ENCODE peak calls at places on chromosomes 6 and 20, in four cellular contexts. D, A, C and M are unnamed samples.

GRCh38 chr20:51429144-51429482 is 113.4 kb downstream of the NFATC2 start:
- DNase-seq in D (no peak), A (no peak), C (no peak), M (no peak)

GRCh38 chr6:112912351-112913101 is 565.4 kb downstream of the RFPL4B start:
- DNase-seq in D (no peak), A (no peak), C (no peak), M (no peak)

GRCh38 chr6:82959385-82959941 is 106.2 kb downstream of the UBE3D start:
- DNase-seq in D (no peak), A (no peak), C (no peak), M (no peak)

GRCh38 chr6:125966569-125966968 is 10.0 kb downstream of the HINT3 start:
- DNase-seq in D (no peak), A (no peak), C (no peak), M (no peak)

GRCh38 chr6:115969207-115969929 is 91.3 kb downstream of the FRK start:
- DNase-seq in D (no peak), A (no peak), C (peak), M (no peak)

GRCh38 chr6:20433929-20434328 is 32.2 kb downstream of the E2F3 start:
- DNase-seq in D (no peak), A (no peak), C (no peak), M (no peak)

GRCh38 chr6:105748737-105749161 is 337.4 kb upstream of the PRDM1 start:
- DNase-seq in D (no peak), A (no peak), C (no peak), M (no peak)

GRCh38 chr6:119129148-119129967 is 50.9 kb upstream of the FAM184A start:
- DNase-seq in D (no peak), A (no peak), C (no peak), M (no peak)

GRCh38 chr6:42698217-42698616 is 24.2 kb downstream of the PRPH2 start:
- DNase-seq in D (no peak), A (no peak), C (no peak), M (no peak)

GRCh38 chr20:38127920-38128528 is 37.0 kb downstream of the TGM2 start:
- DNase-seq in D (no peak), A (peak), C (no peak), M (no peak)

GRCh38 chr6:56772737-56773184 is 130.1 kb upstream of the DST start:
- DNase-seq in D (no peak), A (no peak), C (peak), M (no peak)

GRCh38 chr6:71489736-71490135 is 201.1 kb downstream of the OGFRL1 start:
- DNase-seq in D (no peak), A (no peak), C (no peak), M (no peak)

GRCh38 chr20:53294804-53295203 is 298.8 kb downstream of the ZNF217 start:
- DNase-seq in D (no peak), A (no peak), C (no peak), M (no peak)

GRCh38 chr20:37342231-37343177 is 3.4 kb upstream of the SRC start:
- DNase-seq in D (no peak), A (no peak), C (no peak), M (no peak)